ENCODE peak calls at places on chromosomes 1 and 21, in six cellular contexts. D is stimulated activated CD4-positive, alpha-beta T cell treated with anti-CD3 and anti-CD28 coated beads, TNF-alpha, amount 100 ng/mL, for 48 hours; C is dorsolateral prefrontal cortex; X is epithelial cell of proximal tubule; W is activated CD8-positive, alpha-beta memory T cell treated with anti-CD3 and anti-CD28 coated beads for 4 hours; J is colonic mucosa. O is an unnamed sample.

GRCh38 chr21:34771512-34772028 is 102.8 kb downstream of the CLIC6 start:
- DNase-seq in W (no peak), C (no peak), D (no peak), X (peak), J (no peak), O (no peak)

GRCh38 chr1:9289090-9289534 is 3.6 kb upstream of the SPSB1 start:
- DNase-seq in C (no peak), X (no peak), J (peak), W (peak), D (peak), O (peak)

GRCh38 chr1:72462506-72462905 is 180.2 kb upstream of the NEGR1 start:
- DNase-seq in C (no peak), D (no peak), J (no peak), X (no peak), W (no peak), O (no peak)

GRCh38 chr1:204634260-204634910 is 51.2 kb downstream of the LRRN2 start:
- DNase-seq in J (no peak), X (no peak), W (no peak), C (no peak), D (no peak), O (no peak)

GRCh38 chr1:58465176-58465575 is 81.3 kb downstream of the OMA1 start:
- DNase-seq in J (no peak), W (no peak), C (no peak), D (no peak), X (no peak), O (no peak)

GRCh38 chr1:5927506-5928370 is 64.5 kb downstream of the NPHP4 start:
- DNase-seq in C (no peak), D (no peak), W (no peak), J (peak), X (no peak), O (no peak)

GRCh38 chr1:85581138-85581801 is 709 bp downstream of the CCN1 start:
- DNase-seq in D (peak), J (peak), W (no peak), C (no peak), X (no peak), O (peak)

GRCh38 chr1:54240741-54241335 is 40.9 kb downstream of the MRPL37 start:
- DNase-seq in W (no peak), C (no peak), X (no peak), D (no peak), J (no peak), O (no peak)

GRCh38 chr1:113975211-113975895 is 3.9 kb upstream of the OLFML3 start:
- DNase-seq in X (no peak), C (no peak), J (no peak), D (no peak), W (no peak), O (no peak)

GRCh38 chr1:84689514-84690396 is 506 bp downstream of the SSX2IP start:
- DNase-seq in W (no peak), X (no peak), C (peak), J (peak), D (no peak), O (peak)

GRCh38 chr21:32382108-32382601 is 10.7 kb downstream of the URB1 start:
- DNase-seq in W (no peak), C (no peak), J (no peak), X (no peak), D (no peak), O (no peak)

GRCh38 chr1:167957710-167958109 is 20.8 kb upstream of the MPC2 start:
- DNase-seq in X (no peak), D (no peak), W (no peak), C (no peak), J (no peak), O (no peak)

O was measured in NCI-H82.